ENCODE peak calls at places on chromosomes 12 and 14, in nine cellular contexts. One of them, this sample, is unnamed.

GRCh38 chr14:64640839-64641238 is 63.4 kb upstream of the PLEKHG3 start:
- DNase-seq in D341Med: no peak
- DNase-seq in activated T-helper 1 cell treated with anti-CD3 and anti-CD28 coated beads, Interleukin-2, amount 50 U/mL, for 16 hours: no peak
- DNase-seq in neuronal stem cell: no peak
- DNase-seq in GM12865: no peak
- DNase-seq in anterior cingulate cortex: no peak
- DNase-seq in HT-29: no peak
- DNase-seq in cardiac muscle cell: no peak
- DNase-seq in Calu3: no peak
- DNase-seq in this sample: no peak

GRCh38 chr14:101078105-101078891 is 174.8 kb upstream of the RTL1 start:
- DNase-seq in D341Med: peak; percentile 20
- DNase-seq in activated T-helper 1 cell treated with anti-CD3 and anti-CD28 coated beads, Interleukin-2, amount 50 U/mL, for 16 hours: no peak
- DNase-seq in neuronal stem cell: no peak
- DNase-seq in GM12865: no peak
- DNase-seq in anterior cingulate cortex: no peak
- DNase-seq in HT-29: no peak
- DNase-seq in cardiac muscle cell: no peak
- DNase-seq in Calu3: no peak
- DNase-seq in this sample: no peak

GRCh38 chr12:27936196-27936595 is 36.3 kb downstream of the PTHLH start:
- DNase-seq in D341Med: no peak
- DNase-seq in activated T-helper 1 cell treated with anti-CD3 and anti-CD28 coated beads, Interleukin-2, amount 50 U/mL, for 16 hours: no peak
- DNase-seq in neuronal stem cell: no peak
- DNase-seq in GM12865: no peak
- DNase-seq in anterior cingulate cortex: no peak
- DNase-seq in HT-29: no peak
- DNase-seq in cardiac muscle cell: no peak
- DNase-seq in Calu3: no peak
- DNase-seq in this sample: no peak

GRCh38 chr12:64252708-64253107 is 30.6 kb upstream of the KICS2 start:
- DNase-seq in D341Med: no peak
- DNase-seq in activated T-helper 1 cell treated with anti-CD3 and anti-CD28 coated beads, Interleukin-2, amount 50 U/mL, for 16 hours: no peak
- DNase-seq in neuronal stem cell: no peak
- DNase-seq in GM12865: no peak
- DNase-seq in anterior cingulate cortex: no peak
- DNase-seq in HT-29: no peak
- DNase-seq in cardiac muscle cell: peak; percentile 91
- DNase-seq in Calu3: no peak
- DNase-seq in this sample: no peak

GRCh38 chr12:80937391-80938238 is at the start of gene LIN7A:
- DNase-seq in D341Med: peak; percentile 75
- DNase-seq in activated T-helper 1 cell treated with anti-CD3 and anti-CD28 coated beads, Interleukin-2, amount 50 U/mL, for 16 hours: no peak
- DNase-seq in neuronal stem cell: peak; percentile 43
- DNase-seq in GM12865: peak; percentile 13
- DNase-seq in anterior cingulate cortex: peak; percentile 55
- DNase-seq in HT-29: no peak
- DNase-seq in cardiac muscle cell: peak; percentile 30
- DNase-seq in Calu3: peak; percentile 33
- DNase-seq in this sample: peak; percentile 67

GRCh38 chr12:68844318-68844745 is 36.4 kb downstream of the MDM2 start:
- DNase-seq in D341Med: no peak
- DNase-seq in activated T-helper 1 cell treated with anti-CD3 and anti-CD28 coated beads, Interleukin-2, amount 50 U/mL, for 16 hours: no peak
- DNase-seq in neuronal stem cell: no peak
- DNase-seq in GM12865: no peak
- DNase-seq in anterior cingulate cortex: no peak
- DNase-seq in HT-29: no peak
- DNase-seq in cardiac muscle cell: no peak
- DNase-seq in Calu3: no peak
- DNase-seq in this sample: no peak

GRCh38 chr12:44603701-44604100 is 272.4 kb downstream of the NELL2 start:
- DNase-seq in D341Med: no peak
- DNase-seq in activated T-helper 1 cell treated with anti-CD3 and anti-CD28 coated beads, Interleukin-2, amount 50 U/mL, for 16 hours: no peak
- DNase-seq in neuronal stem cell: peak; percentile 64
- DNase-seq in GM12865: no peak
- DNase-seq in anterior cingulate cortex: no peak
- DNase-seq in HT-29: no peak
- DNase-seq in cardiac muscle cell: no peak
- DNase-seq in Calu3: no peak
- DNase-seq in this sample: no peak

GRCh38 chr14:98138666-98139065 is 1133.3 kb downstream of the BCL11B start:
- DNase-seq in D341Med: peak; percentile 63
- DNase-seq in activated T-helper 1 cell treated with anti-CD3 and anti-CD28 coated beads, Interleukin-2, amount 50 U/mL, for 16 hours: peak; percentile 27
- DNase-seq in neuronal stem cell: peak; percentile 43
- DNase-seq in GM12865: peak; percentile 79
- DNase-seq in anterior cingulate cortex: no peak
- DNase-seq in HT-29: peak; percentile 4
- DNase-seq in cardiac muscle cell: peak; percentile 22
- DNase-seq in Calu3: peak; percentile 4
- DNase-seq in this sample: peak; percentile 23

GRCh38 chr14:105902131-105902898 is 375.9 kb downstream of the TMEM121 start:
- DNase-seq in D341Med: no peak
- DNase-seq in activated T-helper 1 cell treated with anti-CD3 and anti-CD28 coated beads, Interleukin-2, amount 50 U/mL, for 16 hours: no peak
- DNase-seq in neuronal stem cell: no peak
- DNase-seq in GM12865: no peak
- DNase-seq in anterior cingulate cortex: no peak
- DNase-seq in HT-29: no peak
- DNase-seq in cardiac muscle cell: no peak
- DNase-seq in Calu3: no peak
- DNase-seq in this sample: no peak

GRCh38 chr12:100450726-100451125 is 22.9 kb upstream of the NR1H4 start:
- DNase-seq in D341Med: no peak
- DNase-seq in activated T-helper 1 cell treated with anti-CD3 and anti-CD28 coated beads, Interleukin-2, amount 50 U/mL, for 16 hours: no peak
- DNase-seq in neuronal stem cell: no peak
- DNase-seq in GM12865: no peak
- DNase-seq in anterior cingulate cortex: no peak
- DNase-seq in HT-29: no peak
- DNase-seq in cardiac muscle cell: peak; percentile 54
- DNase-seq in Calu3: peak; percentile 18
- DNase-seq in this sample: no peak

GRCh38 chr12:131425468-131425867 is 285.4 kb upstream of the SFSWAP start:
- DNase-seq in D341Med: no peak
- DNase-seq in activated T-helper 1 cell treated with anti-CD3 and anti-CD28 coated beads, Interleukin-2, amount 50 U/mL, for 16 hours: no peak
- DNase-seq in neuronal stem cell: no peak
- DNase-seq in GM12865: no peak
- DNase-seq in anterior cingulate cortex: no peak
- DNase-seq in HT-29: no peak
- DNase-seq in cardiac muscle cell: no peak
- DNase-seq in Calu3: no peak
- DNase-seq in this sample: no peak

GRCh38 chr14:21332950-21333349 is 50.9 kb downstream of the SUPT16H start:
- DNase-seq in D341Med: no peak
- DNase-seq in activated T-helper 1 cell treated with anti-CD3 and anti-CD28 coated beads, Interleukin-2, amount 50 U/mL, for 16 hours: no peak
- DNase-seq in neuronal stem cell: no peak
- DNase-seq in GM12865: peak; percentile 51
- DNase-seq in anterior cingulate cortex: no peak
- DNase-seq in HT-29: no peak
- DNase-seq in cardiac muscle cell: no peak
- DNase-seq in Calu3: no peak
- DNase-seq in this sample: no peak

GRCh38 chr12:102965281-102966155 is 8.0 kb downstream of the ASCL1 start:
- DNase-seq in D341Med: no peak
- DNase-seq in activated T-helper 1 cell treated with anti-CD3 and anti-CD28 coated beads, Interleukin-2, amount 50 U/mL, for 16 hours: no peak
- DNase-seq in neuronal stem cell: no peak
- DNase-seq in GM12865: no peak
- DNase-seq in anterior cingulate cortex: peak; percentile 8
- DNase-seq in HT-29: no peak
- DNase-seq in cardiac muscle cell: no peak
- DNase-seq in Calu3: no peak
- DNase-seq in this sample: no peak

GRCh38 chr14:101535232-101535631 is 26.1 kb upstream of the DIO3 start:
- DNase-seq in D341Med: no peak
- DNase-seq in activated T-helper 1 cell treated with anti-CD3 and anti-CD28 coated beads, Interleukin-2, amount 50 U/mL, for 16 hours: no peak
- DNase-seq in neuronal stem cell: no peak
- DNase-seq in GM12865: no peak
- DNase-seq in anterior cingulate cortex: no peak
- DNase-seq in HT-29: no peak
- DNase-seq in cardiac muscle cell: no peak
- DNase-seq in Calu3: peak; percentile 54
- DNase-seq in this sample: no peak

GRCh38 chr12:6096527-6096926 is 27.9 kb downstream of the VWF start:
- DNase-seq in D341Med: no peak
- DNase-seq in activated T-helper 1 cell treated with anti-CD3 and anti-CD28 coated beads, Interleukin-2, amount 50 U/mL, for 16 hours: no peak
- DNase-seq in neuronal stem cell: no peak
- DNase-seq in GM12865: no peak
- DNase-seq in anterior cingulate cortex: no peak
- DNase-seq in HT-29: no peak
- DNase-seq in cardiac muscle cell: no peak
- DNase-seq in Calu3: no peak
- DNase-seq in this sample: no peak

GRCh38 chr14:68796418-68797101 is 3.7 kb upstream of the ZFP36L1 start:
- DNase-seq in D341Med: peak; percentile 15
- DNase-seq in activated T-helper 1 cell treated with anti-CD3 and anti-CD28 coated beads, Interleukin-2, amount 50 U/mL, for 16 hours: no peak
- DNase-seq in neuronal stem cell: no peak
- DNase-seq in GM12865: no peak
- DNase-seq in anterior cingulate cortex: no peak
- DNase-seq in HT-29: no peak
- DNase-seq in cardiac muscle cell: no peak
- DNase-seq in Calu3: no peak
- DNase-seq in this sample: no peak

GRCh38 chr12:132167610-132168310 is 23.5 kb downstream of the NOC4L start:
- DNase-seq in D341Med: no peak
- DNase-seq in activated T-helper 1 cell treated with anti-CD3 and anti-CD28 coated beads, Interleukin-2, amount 50 U/mL, for 16 hours: no peak
- DNase-seq in neuronal stem cell: no peak
- DNase-seq in GM12865: no peak
- DNase-seq in anterior cingulate cortex: no peak
- DNase-seq in HT-29: no peak
- DNase-seq in cardiac muscle cell: no peak
- DNase-seq in Calu3: no peak
- DNase-seq in this sample: no peak

GRCh38 chr12:82461851-82462250 is 103.5 kb downstream of the METTL25 start:
- DNase-seq in D341Med: no peak
- DNase-seq in activated T-helper 1 cell treated with anti-CD3 and anti-CD28 coated beads, Interleukin-2, amount 50 U/mL, for 16 hours: no peak
- DNase-seq in neuronal stem cell: no peak
- DNase-seq in GM12865: no peak
- DNase-seq in anterior cingulate cortex: no peak
- DNase-seq in HT-29: peak; percentile 17
- DNase-seq in cardiac muscle cell: no peak
- DNase-seq in Calu3: no peak
- DNase-seq in this sample: no peak

GRCh38 chr12:79900199-79900598 is 34.7 kb downstream of the PPP1R12A start:
- DNase-seq in D341Med: no peak
- DNase-seq in activated T-helper 1 cell treated with anti-CD3 and anti-CD28 coated beads, Interleukin-2, amount 50 U/mL, for 16 hours: no peak
- DNase-seq in neuronal stem cell: no peak
- DNase-seq in GM12865: no peak
- DNase-seq in anterior cingulate cortex: no peak
- DNase-seq in HT-29: no peak
- DNase-seq in cardiac muscle cell: no peak
- DNase-seq in Calu3: no peak
- DNase-seq in this sample: no peak

GRCh38 chr12:52295663-52296062 is 4.3 kb upstream of the KRT81 start:
- DNase-seq in D341Med: no peak
- DNase-seq in activated T-helper 1 cell treated with anti-CD3 and anti-CD28 coated beads, Interleukin-2, amount 50 U/mL, for 16 hours: no peak
- DNase-seq in neuronal stem cell: no peak
- DNase-seq in GM12865: no peak
- DNase-seq in anterior cingulate cortex: no peak
- DNase-seq in HT-29: no peak
- DNase-seq in cardiac muscle cell: no peak
- DNase-seq in Calu3: no peak
- DNase-seq in this sample: no peak

GRCh38 chr14:105415481-105416428 is 3.9 kb upstream of the MTA1 start:
- DNase-seq in D341Med: no peak
- DNase-seq in activated T-helper 1 cell treated with anti-CD3 and anti-CD28 coated beads, Interleukin-2, amount 50 U/mL, for 16 hours: no peak
- DNase-seq in neuronal stem cell: no peak
- DNase-seq in GM12865: no peak
- DNase-seq in anterior cingulate cortex: no peak
- DNase-seq in HT-29: no peak
- DNase-seq in cardiac muscle cell: no peak
- DNase-seq in Calu3: no peak
- DNase-seq in this sample: no peak

GRCh38 chr14:101492716-101493115 is 68.6 kb upstream of the DIO3 start:
- DNase-seq in D341Med: no peak
- DNase-seq in activated T-helper 1 cell treated with anti-CD3 and anti-CD28 coated beads, Interleukin-2, amount 50 U/mL, for 16 hours: no peak
- DNase-seq in neuronal stem cell: no peak
- DNase-seq in GM12865: no peak
- DNase-seq in anterior cingulate cortex: no peak
- DNase-seq in HT-29: no peak
- DNase-seq in cardiac muscle cell: no peak
- DNase-seq in Calu3: no peak
- DNase-seq in this sample: peak; percentile 5

GRCh38 chr12:40233741-40234367 is 9.1 kb downstream of the LRRK2 start:
- DNase-seq in D341Med: no peak
- DNase-seq in activated T-helper 1 cell treated with anti-CD3 and anti-CD28 coated beads, Interleukin-2, amount 50 U/mL, for 16 hours: no peak
- DNase-seq in neuronal stem cell: no peak
- DNase-seq in GM12865: no peak
- DNase-seq in anterior cingulate cortex: no peak
- DNase-seq in HT-29: no peak
- DNase-seq in cardiac muscle cell: no peak
- DNase-seq in Calu3: no peak
- DNase-seq in this sample: no peak

GRCh38 chr12:49777341-49777740 is 36.0 kb downstream of the TMBIM6 start:
- DNase-seq in D341Med: no peak
- DNase-seq in activated T-helper 1 cell treated with anti-CD3 and anti-CD28 coated beads, Interleukin-2, amount 50 U/mL, for 16 hours: no peak
- DNase-seq in neuronal stem cell: no peak
- DNase-seq in GM12865: no peak
- DNase-seq in anterior cingulate cortex: no peak
- DNase-seq in HT-29: no peak
- DNase-seq in cardiac muscle cell: no peak
- DNase-seq in Calu3: no peak
- DNase-seq in this sample: no peak

GRCh38 chr14:66330218-66330617 is 156.0 kb upstream of the CCDC196 start:
- DNase-seq in D341Med: no peak
- DNase-seq in activated T-helper 1 cell treated with anti-CD3 and anti-CD28 coated beads, Interleukin-2, amount 50 U/mL, for 16 hours: no peak
- DNase-seq in neuronal stem cell: no peak
- DNase-seq in GM12865: no peak
- DNase-seq in anterior cingulate cortex: no peak
- DNase-seq in HT-29: no peak
- DNase-seq in cardiac muscle cell: no peak
- DNase-seq in Calu3: no peak
- DNase-seq in this sample: no peak

GRCh38 chr14:61466249-61466904 is 145.0 kb downstream of the PRKCH start:
- DNase-seq in D341Med: no peak
- DNase-seq in activated T-helper 1 cell treated with anti-CD3 and anti-CD28 coated beads, Interleukin-2, amount 50 U/mL, for 16 hours: no peak
- DNase-seq in neuronal stem cell: peak; percentile 29
- DNase-seq in GM12865: no peak
- DNase-seq in anterior cingulate cortex: no peak
- DNase-seq in HT-29: no peak
- DNase-seq in cardiac muscle cell: peak; percentile 99
- DNase-seq in Calu3: no peak
- DNase-seq in this sample: no peak

GRCh38 chr14:100134591-100134990 is 24.9 kb downstream of the DEGS2 start:
- DNase-seq in D341Med: no peak
- DNase-seq in activated T-helper 1 cell treated with anti-CD3 and anti-CD28 coated beads, Interleukin-2, amount 50 U/mL, for 16 hours: no peak
- DNase-seq in neuronal stem cell: no peak
- DNase-seq in GM12865: no peak
- DNase-seq in anterior cingulate cortex: no peak
- DNase-seq in HT-29: peak; percentile 25
- DNase-seq in cardiac muscle cell: no peak
- DNase-seq in Calu3: peak; percentile 76
- DNase-seq in this sample: no peak

GRCh38 chr12:6276247-6276887 is 34.1 kb upstream of the PLEKHG6 start:
- DNase-seq in D341Med: no peak
- DNase-seq in activated T-helper 1 cell treated with anti-CD3 and anti-CD28 coated beads, Interleukin-2, amount 50 U/mL, for 16 hours: no peak
- DNase-seq in neuronal stem cell: no peak
- DNase-seq in GM12865: no peak
- DNase-seq in anterior cingulate cortex: no peak
- DNase-seq in HT-29: no peak
- DNase-seq in cardiac muscle cell: no peak
- DNase-seq in Calu3: no peak
- DNase-seq in this sample: no peak

GRCh38 chr14:84458881-84459280 is 1071.1 kb upstream of the FLRT2 start:
- DNase-seq in D341Med: no peak
- DNase-seq in activated T-helper 1 cell treated with anti-CD3 and anti-CD28 coated beads, Interleukin-2, amount 50 U/mL, for 16 hours: no peak
- DNase-seq in neuronal stem cell: no peak
- DNase-seq in GM12865: no peak
- DNase-seq in anterior cingulate cortex: no peak
- DNase-seq in HT-29: no peak
- DNase-seq in cardiac muscle cell: no peak
- DNase-seq in Calu3: no peak
- DNase-seq in this sample: no peak

GRCh38 chr14:69325086-69325485 is 65.1 kb downstream of the GALNT16 start:
- DNase-seq in D341Med: no peak
- DNase-seq in activated T-helper 1 cell treated with anti-CD3 and anti-CD28 coated beads, Interleukin-2, amount 50 U/mL, for 16 hours: no peak
- DNase-seq in neuronal stem cell: no peak
- DNase-seq in GM12865: no peak
- DNase-seq in anterior cingulate cortex: no peak
- DNase-seq in HT-29: no peak
- DNase-seq in cardiac muscle cell: no peak
- DNase-seq in Calu3: no peak
- DNase-seq in this sample: no peak

GRCh38 chr12:32400114-32400672 is 835 bp downstream of the FGD4 start:
- DNase-seq in D341Med: no peak
- DNase-seq in activated T-helper 1 cell treated with anti-CD3 and anti-CD28 coated beads, Interleukin-2, amount 50 U/mL, for 16 hours: no peak
- DNase-seq in neuronal stem cell: no peak
- DNase-seq in GM12865: no peak
- DNase-seq in anterior cingulate cortex: no peak
- DNase-seq in HT-29: peak; percentile 79
- DNase-seq in cardiac muscle cell: no peak
- DNase-seq in Calu3: no peak
- DNase-seq in this sample: peak; percentile 21